ENCODE peak calls at places on chromosomes 4 and X, in five cellular contexts. N is naive B cell, K is NCI-H1092 treated with DMSO at 0.1 percent for 48 hours, H is HT-29, J is iPS-NIHi11. X is an unnamed sample.

GRCh38 chrX:153992180-153992579 is 19.6 kb downstream of the TMEM187 start:
- DNase-seq in N (no peak), K (no peak), H (no peak), J (no peak), X (no peak)

GRCh38 chr4:151744614-151745013 is 16.2 kb downstream of the GATB start:
- DNase-seq in N (no peak), K (no peak), H (no peak), J (peak), X (peak)

GRCh38 chr4:110865611-110866254 is 242.9 kb upstream of the PITX2 start:
- DNase-seq in N (no peak), K (no peak), H (no peak), J (no peak), X (no peak)

GRCh38 chrX:13937370-13938052 is 92.2 kb downstream of the GEMIN8 start:
- DNase-seq in N (no peak), K (peak), H (no peak), J (peak), X (no peak)

GRCh38 chr4:171524913-171525312 is 288.3 kb upstream of the GALNTL6 start:
- DNase-seq in N (no peak), K (no peak), H (no peak), J (no peak), X (no peak)

GRCh38 chr4:125423124-125423523 is 108.4 kb downstream of the FAT4 start:
- DNase-seq in N (no peak), K (no peak), H (no peak), J (no peak), X (no peak)

GRCh38 chr4:154231796-154232478 is 259.7 kb downstream of the DCHS2 start:
- DNase-seq in N (no peak), K (no peak), H (no peak), J (no peak), X (no peak)

GRCh38 chrX:137432609-137433008 is 133.3 kb upstream of the ZIC3 start:
- DNase-seq in N (no peak), K (peak), H (peak), J (peak), X (no peak)

GRCh38 chr4:26141916-26142638 is 178.7 kb upstream of the RBPJ start:
- DNase-seq in N (no peak), K (no peak), H (no peak), J (no peak), X (no peak)

GRCh38 chr4:83535945-83536648 is at the start of gene GPAT3:
- DNase-seq in N (peak), K (peak), H (peak), J (peak), X (no peak)

GRCh38 chrX:15293471-15293870 is 22.0 kb downstream of the ASB11 start:
- DNase-seq in N (no peak), K (no peak), H (no peak), J (no peak), X (no peak)

GRCh38 chr4:59920414-59920813 is 1279.7 kb upstream of the ADGRL3 start:
- DNase-seq in N (no peak), K (no peak), H (no peak), J (peak), X (no peak)

GRCh38 chr4:6104541-6105130 is 86.4 kb upstream of the C4orf50 start:
- DNase-seq in N (no peak), K (no peak), H (no peak), J (no peak), X (no peak)

GRCh38 chrX:95762716-95763115 is 921.9 kb upstream of the DIAPH2 start:
- DNase-seq in N (no peak), K (no peak), H (no peak), J (peak), X (no peak)

GRCh38 chr4:121706595-121707021 is 9.8 kb upstream of the ANXA5 start:
- DNase-seq in N (no peak), K (no peak), H (no peak), J (no peak), X (no peak)

GRCh38 chr4:163448541-163449203 is 24.9 kb downstream of the TKTL2 start:
- DNase-seq in N (no peak), K (no peak), H (no peak), J (peak), X (no peak)

GRCh38 chr4:26178874-26179273 is 141.9 kb upstream of the RBPJ start:
- DNase-seq in N (no peak), K (no peak), H (no peak), J (no peak), X (no peak)

X was measured in GM12878.